ENCODE peak calls at places on chromosome 7, in five cellular contexts. One of them, this sample, is unnamed.

GRCh38 chr7:56537952-56538351 is 421.7 kb upstream of the NUPR2 start:
- DNase-seq in amniotic epithelial cell: no peak
- DNase-seq in astrocyte of the spinal cord: no peak
- DNase-seq in stimulated activated CD8-positive, alpha-beta memory T cell treated with anti-CD3 and anti-CD28 coated beads, Interleukin-7, amount 100 ng/mL, for 4 hours: no peak
- DNase-seq in H7: no peak
- DNase-seq in this sample: no peak

GRCh38 chr7:2953588-2954407 is 89.9 kb downstream of the CARD11 start:
- DNase-seq in amniotic epithelial cell: no peak
- DNase-seq in astrocyte of the spinal cord: no peak
- DNase-seq in stimulated activated CD8-positive, alpha-beta memory T cell treated with anti-CD3 and anti-CD28 coated beads, Interleukin-7, amount 100 ng/mL, for 4 hours: no peak
- DNase-seq in H7: no peak
- DNase-seq in this sample: no peak

GRCh38 chr7:22782616-22783232 is 39.9 kb downstream of the TOMM7 start:
- DNase-seq in amniotic epithelial cell: peak; percentile 50
- DNase-seq in astrocyte of the spinal cord: peak; percentile 41
- DNase-seq in stimulated activated CD8-positive, alpha-beta memory T cell treated with anti-CD3 and anti-CD28 coated beads, Interleukin-7, amount 100 ng/mL, for 4 hours: peak; percentile 40
- DNase-seq in H7: peak; percentile 86
- DNase-seq in this sample: peak; percentile 87

GRCh38 chr7:132783824-132784223 is 207.6 kb upstream of the PLXNA4 start:
- DNase-seq in amniotic epithelial cell: peak; percentile 78
- DNase-seq in astrocyte of the spinal cord: peak; percentile 92
- DNase-seq in stimulated activated CD8-positive, alpha-beta memory T cell treated with anti-CD3 and anti-CD28 coated beads, Interleukin-7, amount 100 ng/mL, for 4 hours: no peak
- DNase-seq in H7: no peak
- DNase-seq in this sample: peak; percentile 47

GRCh38 chr7:70314221-70314620 is 715.9 kb downstream of the AUTS2 start:
- DNase-seq in amniotic epithelial cell: no peak
- DNase-seq in astrocyte of the spinal cord: no peak
- DNase-seq in stimulated activated CD8-positive, alpha-beta memory T cell treated with anti-CD3 and anti-CD28 coated beads, Interleukin-7, amount 100 ng/mL, for 4 hours: no peak
- DNase-seq in H7: no peak
- DNase-seq in this sample: no peak

GRCh38 chr7:47253650-47254080 is 328.2 kb downstream of the TNS3 start:
- DNase-seq in amniotic epithelial cell: peak; percentile 88
- DNase-seq in astrocyte of the spinal cord: peak; percentile 70
- DNase-seq in stimulated activated CD8-positive, alpha-beta memory T cell treated with anti-CD3 and anti-CD28 coated beads, Interleukin-7, amount 100 ng/mL, for 4 hours: no peak
- DNase-seq in H7: no peak
- DNase-seq in this sample: peak; percentile 64

GRCh38 chr7:151817315-151817690 is 59.6 kb downstream of the PRKAG2 start:
- DNase-seq in amniotic epithelial cell: no peak
- DNase-seq in astrocyte of the spinal cord: no peak
- DNase-seq in stimulated activated CD8-positive, alpha-beta memory T cell treated with anti-CD3 and anti-CD28 coated beads, Interleukin-7, amount 100 ng/mL, for 4 hours: no peak
- DNase-seq in H7: no peak
- DNase-seq in this sample: no peak

GRCh38 chr7:102917436-102918353 is 4.9 kb downstream of the LRRC17 start:
- DNase-seq in amniotic epithelial cell: peak; percentile 41
- DNase-seq in astrocyte of the spinal cord: no peak
- DNase-seq in stimulated activated CD8-positive, alpha-beta memory T cell treated with anti-CD3 and anti-CD28 coated beads, Interleukin-7, amount 100 ng/mL, for 4 hours: no peak
- DNase-seq in H7: no peak
- DNase-seq in this sample: no peak

GRCh38 chr7:30225863-30226361 is 58.5 kb upstream of the ZNRF2 start:
- DNase-seq in amniotic epithelial cell: peak; percentile 79
- DNase-seq in astrocyte of the spinal cord: peak; percentile 72
- DNase-seq in stimulated activated CD8-positive, alpha-beta memory T cell treated with anti-CD3 and anti-CD28 coated beads, Interleukin-7, amount 100 ng/mL, for 4 hours: no peak
- DNase-seq in H7: no peak
- DNase-seq in this sample: peak; percentile 44

GRCh38 chr7:77346441-77346840 is 69.7 kb downstream of the GSAP start:
- DNase-seq in amniotic epithelial cell: no peak
- DNase-seq in astrocyte of the spinal cord: no peak
- DNase-seq in stimulated activated CD8-positive, alpha-beta memory T cell treated with anti-CD3 and anti-CD28 coated beads, Interleukin-7, amount 100 ng/mL, for 4 hours: no peak
- DNase-seq in H7: no peak
- DNase-seq in this sample: no peak

GRCh38 chr7:40455485-40455884 is 320.7 kb downstream of the SUGCT start:
- DNase-seq in amniotic epithelial cell: peak; percentile 91
- DNase-seq in astrocyte of the spinal cord: no peak
- DNase-seq in stimulated activated CD8-positive, alpha-beta memory T cell treated with anti-CD3 and anti-CD28 coated beads, Interleukin-7, amount 100 ng/mL, for 4 hours: no peak
- DNase-seq in H7: no peak
- DNase-seq in this sample: no peak

GRCh38 chr7:136741941-136742340 is 126.5 kb upstream of the CHRM2 start:
- DNase-seq in amniotic epithelial cell: peak; percentile 37
- DNase-seq in astrocyte of the spinal cord: peak; percentile 2
- DNase-seq in stimulated activated CD8-positive, alpha-beta memory T cell treated with anti-CD3 and anti-CD28 coated beads, Interleukin-7, amount 100 ng/mL, for 4 hours: no peak
- DNase-seq in H7: no peak
- DNase-seq in this sample: no peak

GRCh38 chr7:44216019-44216418 is 15.2 kb downstream of the YKT6 start:
- DNase-seq in amniotic epithelial cell: no peak
- DNase-seq in astrocyte of the spinal cord: no peak
- DNase-seq in stimulated activated CD8-positive, alpha-beta memory T cell treated with anti-CD3 and anti-CD28 coated beads, Interleukin-7, amount 100 ng/mL, for 4 hours: no peak
- DNase-seq in H7: peak; percentile 48
- DNase-seq in this sample: no peak

GRCh38 chr7:136897676-136898075 is 29.2 kb downstream of the CHRM2 start:
- DNase-seq in amniotic epithelial cell: peak; percentile 24
- DNase-seq in astrocyte of the spinal cord: no peak
- DNase-seq in stimulated activated CD8-positive, alpha-beta memory T cell treated with anti-CD3 and anti-CD28 coated beads, Interleukin-7, amount 100 ng/mL, for 4 hours: no peak
- DNase-seq in H7: no peak
- DNase-seq in this sample: no peak

GRCh38 chr7:100965723-100966541 is 3.4 kb upstream of the MUC12 start:
- DNase-seq in amniotic epithelial cell: peak; percentile 33
- DNase-seq in astrocyte of the spinal cord: peak; percentile 24
- DNase-seq in stimulated activated CD8-positive, alpha-beta memory T cell treated with anti-CD3 and anti-CD28 coated beads, Interleukin-7, amount 100 ng/mL, for 4 hours: peak; percentile 35
- DNase-seq in H7: peak; percentile 100
- DNase-seq in this sample: peak; percentile 79

GRCh38 chr7:32893225-32893560 is 1.6 kb upstream of the KBTBD2 start:
- DNase-seq in amniotic epithelial cell: peak; percentile 45
- DNase-seq in astrocyte of the spinal cord: no peak
- DNase-seq in stimulated activated CD8-positive, alpha-beta memory T cell treated with anti-CD3 and anti-CD28 coated beads, Interleukin-7, amount 100 ng/mL, for 4 hours: no peak
- DNase-seq in H7: no peak
- DNase-seq in this sample: no peak

This sample was measured in dermis blood vessel endothelial cell.